ENCODE peak calls at places on chromosome 4, in eight cellular contexts. B, P, N, X, S, W, F and Q are unnamed samples. For H3K4me1, the result is how much of the 10 kb centered on the place peaks cover.

GRCh38 chr4:5717449-5718158 is 6.6 kb downstream of the EVC start:
- DNase-seq in B (no peak), W (no peak), P (no peak), S (no peak), F (peak), X (no peak), N (no peak), Q (no peak)

GRCh38 chr4:8573266-8573665 is 6.9 kb upstream of the GPR78 start:
- DNase-seq in B (no peak), X (no peak), S (no peak), W (no peak), P (no peak), F (no peak), N (no peak), Q (no peak)

GRCh38 chr4:11367371-11367770 is 61.3 kb downstream of the HS3ST1 start:
- DNase-seq in X (peak), S (peak), P (no peak), W (no peak), B (no peak), N (peak), F (no peak), Q (no peak)

GRCh38 chr4:136927172-136927571 is 605.1 kb downstream of the PCDH18 start:
- DNase-seq in B (no peak), F (no peak), W (no peak), S (no peak), P (no peak), X (no peak), N (no peak), Q (no peak)

GRCh38 chr4:105058177-105058812 is 88.4 kb upstream of the TET2 start:
- DNase-seq in B (peak), N (no peak), S (no peak), X (no peak), P (no peak), F (no peak), W (no peak), Q (no peak)

GRCh38 chr4:76016383-76016782 is 6.9 kb downstream of the CXCL10 start:
- DNase-seq in F (no peak), N (no peak), W (peak), S (no peak), B (peak), P (no peak), X (no peak), Q (no peak)

GRCh38 chr4:130600706-130601105 is 1504.8 kb downstream of the C4orf33 start:
- DNase-seq in F (no peak), W (no peak), P (no peak), B (no peak), N (no peak), S (no peak), X (no peak), Q (no peak)

GRCh38 chr4:14827111-14827510 is 175.2 kb upstream of the CPEB2 start:
- DNase-seq in P (no peak), N (no peak), S (no peak), F (no peak), B (no peak), X (no peak), W (no peak), Q (no peak)

GRCh38 chr4:15893967-15894366 is 44.6 kb downstream of the FGFBP1 start:
- DNase-seq in N (no peak), F (no peak), W (no peak), P (no peak), X (no peak), S (peak), B (no peak), Q (peak)

GRCh38 chr4:154073107-154073817 is 284.4 kb upstream of the SFRP2 start:
- DNase-seq in S (no peak), W (no peak), P (no peak), N (no peak), X (no peak), F (no peak), B (no peak), Q (no peak)

GRCh38 chr4:184471872-184472539 is 2.3 kb downstream of the IRF2 start:
- DNase-seq in W (no peak), F (no peak), B (no peak), S (peak), P (no peak), X (peak), N (no peak), Q (no peak)

GRCh38 chr4:25144870-25145481 is 15.3 kb downstream of the SEPSECS start:
- DNase-seq in W (peak), S (no peak), F (no peak), N (no peak), X (no peak), P (no peak), B (no peak), Q (no peak)

GRCh38 chr4:142900622-142901021 is 54.5 kb upstream of the INPP4B start:
- DNase-seq in P (no peak), N (no peak), S (no peak), B (no peak), W (no peak), F (no peak), X (no peak), Q (no peak)

GRCh38 chr4:4488405-4489404 is 53.1 kb downstream of the STX18 start:
- DNase-seq in B (peak), F (peak), N (peak), P (no peak), X (peak), S (peak), W (peak), Q (peak)

GRCh38 chr4:182074139-182074538 is 169.1 kb upstream of the TENM3 start:
- DNase-seq in W (no peak), N (no peak), S (no peak), F (no peak), P (no peak), X (no peak), B (no peak), Q (no peak)

GRCh38 chr4:1594871-1595788 is 89.0 kb downstream of the FAM53A start:
- DNase-seq in W (no peak), X (no peak), N (no peak), S (no peak), B (no peak), F (no peak), P (no peak), Q (no peak)

GRCh38 chr4:1598206-1598605 is 85.9 kb downstream of the FAM53A start:
- DNase-seq in P (no peak), X (no peak), S (no peak), W (no peak), N (no peak), F (no peak), B (no peak), Q (no peak)

GRCh38 chr4:1595789-1596325 is 88.3 kb downstream of the FAM53A start:
- DNase-seq in F (no peak), P (no peak), B (no peak), X (no peak), N (no peak), S (no peak), W (no peak), Q (no peak)

GRCh38 chr4:1597021-1597931 is 86.8 kb downstream of the FAM53A start:
- DNase-seq in P (no peak), N (no peak), W (no peak), F (no peak), S (no peak), B (no peak), X (no peak), Q (no peak)

GRCh38 chr4:1596393-1596792 is 87.7 kb downstream of the FAM53A start:
- DNase-seq in S (no peak), N (no peak), F (no peak), B (no peak), P (no peak), W (peak), X (no peak), Q (no peak)
- H3K4me1 ChIP-seq in S (under half), N (under half), F (under half), B (under half), P (under half), W (under half), X (under half), Q (under half)

DNA sequence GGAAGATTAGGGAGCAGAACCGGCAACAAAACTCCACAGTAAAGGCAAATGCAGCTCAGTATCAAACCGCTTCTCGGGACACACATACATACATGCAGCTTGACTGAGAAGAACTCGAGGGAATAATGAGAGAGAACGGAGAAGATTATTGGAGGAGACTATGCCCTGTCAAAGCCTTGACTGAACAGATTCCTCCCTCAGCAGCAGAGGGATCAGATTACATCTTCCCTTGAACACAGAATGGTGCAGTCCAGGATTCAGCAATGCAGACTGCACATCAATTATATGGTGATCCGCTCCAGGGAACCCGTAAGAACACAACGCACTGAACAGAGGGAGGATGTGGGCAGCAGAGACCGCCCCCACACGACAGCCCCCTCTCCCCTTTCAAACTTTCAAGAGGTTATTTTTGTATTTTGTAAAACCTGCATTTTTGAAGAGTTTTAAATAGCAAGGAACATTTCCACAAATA is 183.2 kb downstream of the FBXW7 start:
- DNase-seq in F (peak), X (peak), N (peak), P (no peak), B (peak), W (peak), S (peak), Q (no peak)
- TF ChIP-seq POLR2AphosphoS5 in F (no peak), X (peak), N (no peak), P (peak), B (no peak), W (no peak), S (peak), Q (no peak)

DNA sequence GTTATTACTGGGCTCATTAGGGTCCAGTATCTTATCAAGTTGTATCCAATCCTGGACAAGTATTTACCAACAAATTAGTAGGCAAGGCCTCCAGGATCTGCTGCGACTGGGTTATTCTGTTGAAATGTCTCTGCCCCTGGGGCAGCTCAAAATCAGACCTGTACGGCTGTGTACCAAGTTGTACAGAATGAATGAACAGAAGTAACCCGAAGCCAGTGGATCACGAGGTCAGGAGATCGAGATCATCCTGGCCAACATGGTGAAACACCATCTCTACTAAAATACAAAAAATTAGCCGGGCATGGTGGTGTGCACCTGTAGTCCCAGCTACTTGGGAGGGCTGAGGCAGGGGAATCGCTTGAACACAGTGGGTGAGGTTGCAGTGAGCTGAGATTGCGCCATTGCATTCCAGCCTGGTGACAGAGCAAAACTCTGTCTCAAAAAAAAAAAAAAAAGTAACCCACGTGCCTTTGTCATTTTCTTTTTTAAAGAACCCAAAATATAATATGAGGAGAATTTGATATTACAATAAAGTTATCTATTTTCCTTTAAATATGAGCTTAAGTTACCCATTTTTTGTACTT is 127.3 kb downstream of the CBR4 start:
- DNase-seq in W (no peak), N (no peak), P (no peak), B (no peak), X (no peak), F (peak), S (peak), Q (no peak)
- H3K4me1 ChIP-seq in W (under half), N (under half), P (under half), B (under half), X (under half), F (under half), S (under half), Q (under half)

DNA sequence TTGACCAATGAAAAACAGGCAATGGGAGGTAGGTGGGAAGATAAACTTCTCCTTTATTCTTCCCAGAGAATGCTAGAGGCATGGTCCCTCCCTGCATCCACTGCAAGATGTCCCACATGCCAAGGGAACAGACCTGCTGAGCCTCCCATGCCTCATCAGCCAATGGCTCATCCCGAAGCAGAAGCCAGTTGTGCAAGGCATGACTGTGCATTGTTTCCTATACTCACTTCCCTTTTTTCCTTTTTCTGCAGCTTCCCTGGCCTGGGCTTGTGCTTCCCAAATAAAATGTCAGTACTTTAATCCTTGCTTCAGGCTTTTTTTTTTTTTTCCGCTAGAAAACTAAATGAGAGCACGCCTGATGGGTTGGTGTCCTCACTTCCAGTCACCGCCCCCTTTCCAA is 239.1 kb upstream of the JADE1 start:
- DNase-seq in B (no peak), S (peak), P (no peak), N (no peak), W (no peak), X (no peak), F (no peak), Q (no peak)
- TF ChIP-seq POLR2AphosphoS5 in B (no peak), S (peak), P (no peak), N (peak), W (no peak), X (no peak), F (no peak), Q (no peak)

GRCh38 chr4:13481569-13481968 is 2.6 kb downstream of the RAB28 start:
- DNase-seq in P (no peak), X (no peak), F (no peak), N (no peak), W (no peak), B (no peak), S (no peak), Q (no peak)

GRCh38 chr4:13476915-13477314 is 7.2 kb downstream of the RAB28 start:
- DNase-seq in W (no peak), N (no peak), B (no peak), P (no peak), X (no peak), F (no peak), S (no peak), Q (no peak)

GRCh38 chr4:13476152-13476551 is 8.0 kb downstream of the RAB28 start:
- DNase-seq in N (no peak), F (no peak), W (no peak), B (no peak), P (no peak), X (no peak), S (no peak), Q (no peak)

GRCh38 chr4:13483142-13484044 is 747 bp downstream of the RAB28 start:
- DNase-seq in B (no peak), P (no peak), X (peak), N (peak), S (peak), F (peak), W (peak), Q (no peak)

DNA sequence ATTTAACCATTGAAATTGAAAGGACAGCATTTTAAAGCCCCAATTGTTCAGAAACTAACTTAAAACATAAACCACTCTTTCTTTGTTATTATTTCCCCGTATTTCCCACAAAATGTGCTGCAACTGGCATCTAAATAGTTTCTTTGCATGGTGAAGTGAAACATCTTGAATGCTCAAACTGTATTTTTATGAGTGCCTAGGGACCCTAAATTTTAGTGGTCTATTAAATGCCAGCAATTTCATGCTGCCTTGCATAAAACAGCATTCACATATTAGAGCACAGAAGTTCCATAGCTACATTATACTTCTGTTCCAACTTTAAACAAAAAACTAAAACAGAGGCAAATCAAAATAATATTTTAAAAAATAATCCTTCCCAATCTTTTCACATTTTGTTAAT is 5.4 kb downstream of the RAB28 start:
- DNase-seq in F (no peak), B (no peak), P (no peak), W (no peak), N (no peak), X (no peak), S (no peak), Q (no peak)
- H3K4me1 ChIP-seq in F (under half), B (under half), P (under half), W (under half), N (under half), X (under half), S (under half), Q (under half)

GRCh38 chr4:139734875-139735380 is 69.3 kb downstream of the MGST2 start:
- DNase-seq in P (peak), X (peak), S (peak), W (peak), F (no peak), N (peak), B (no peak), Q (no peak)
- TF ChIP-seq POLR2AphosphoS5 in P (peak), X (peak), S (peak), W (no peak), F (no peak), N (peak), B (no peak), Q (no peak)

GRCh38 chr4:41144812-41145211 is 69.5 kb downstream of the APBB2 start:
- DNase-seq in F (peak), W (no peak), S (no peak), X (no peak), B (no peak), P (no peak), N (no peak), Q (no peak)

GRCh38 chr4:41142356-41142755 is 72.0 kb downstream of the APBB2 start:
- DNase-seq in B (no peak), N (no peak), F (no peak), S (no peak), W (no peak), P (no peak), X (no peak), Q (no peak)

GRCh38 chr4:41143721-41144379 is 70.5 kb downstream of the APBB2 start:
- DNase-seq in P (no peak), B (no peak), W (no peak), F (no peak), N (no peak), S (no peak), X (no peak), Q (no peak)

GRCh38 chr4:41141910-41142309 is 72.4 kb downstream of the APBB2 start:
- DNase-seq in P (no peak), W (no peak), B (no peak), S (no peak), X (no peak), F (no peak), N (no peak), Q (no peak)

GRCh38 chr4:41142946-41143720 is 71.2 kb downstream of the APBB2 start:
- DNase-seq in X (peak), P (no peak), W (no peak), S (peak), B (no peak), N (peak), F (no peak), Q (no peak)
- H3K4me1 ChIP-seq in X (under half), P (half or more), W (under half), S (under half), B (under half), N (under half), F (half or more), Q (under half)

GRCh38 chr4:38677466-38677865 is 13.5 kb downstream of the KLF3 start:
- DNase-seq in N (no peak), F (no peak), B (no peak), X (no peak), P (no peak), W (no peak), S (no peak), Q (no peak)

GRCh38 chr4:38674206-38675144 is 10.5 kb downstream of the KLF3 start:
- DNase-seq in W (no peak), N (no peak), X (no peak), P (no peak), F (peak), B (no peak), S (no peak), Q (no peak)

GRCh38 chr4:38676986-38677385 is 13.0 kb downstream of the KLF3 start:
- DNase-seq in F (no peak), S (no peak), P (no peak), X (no peak), N (no peak), W (no peak), B (no peak), Q (no peak)

GRCh38 chr4:38673109-38673978 is 9.3 kb downstream of the KLF3 start:
- DNase-seq in N (no peak), S (peak), B (no peak), F (peak), P (peak), X (peak), W (peak), Q (no peak)

DNA sequence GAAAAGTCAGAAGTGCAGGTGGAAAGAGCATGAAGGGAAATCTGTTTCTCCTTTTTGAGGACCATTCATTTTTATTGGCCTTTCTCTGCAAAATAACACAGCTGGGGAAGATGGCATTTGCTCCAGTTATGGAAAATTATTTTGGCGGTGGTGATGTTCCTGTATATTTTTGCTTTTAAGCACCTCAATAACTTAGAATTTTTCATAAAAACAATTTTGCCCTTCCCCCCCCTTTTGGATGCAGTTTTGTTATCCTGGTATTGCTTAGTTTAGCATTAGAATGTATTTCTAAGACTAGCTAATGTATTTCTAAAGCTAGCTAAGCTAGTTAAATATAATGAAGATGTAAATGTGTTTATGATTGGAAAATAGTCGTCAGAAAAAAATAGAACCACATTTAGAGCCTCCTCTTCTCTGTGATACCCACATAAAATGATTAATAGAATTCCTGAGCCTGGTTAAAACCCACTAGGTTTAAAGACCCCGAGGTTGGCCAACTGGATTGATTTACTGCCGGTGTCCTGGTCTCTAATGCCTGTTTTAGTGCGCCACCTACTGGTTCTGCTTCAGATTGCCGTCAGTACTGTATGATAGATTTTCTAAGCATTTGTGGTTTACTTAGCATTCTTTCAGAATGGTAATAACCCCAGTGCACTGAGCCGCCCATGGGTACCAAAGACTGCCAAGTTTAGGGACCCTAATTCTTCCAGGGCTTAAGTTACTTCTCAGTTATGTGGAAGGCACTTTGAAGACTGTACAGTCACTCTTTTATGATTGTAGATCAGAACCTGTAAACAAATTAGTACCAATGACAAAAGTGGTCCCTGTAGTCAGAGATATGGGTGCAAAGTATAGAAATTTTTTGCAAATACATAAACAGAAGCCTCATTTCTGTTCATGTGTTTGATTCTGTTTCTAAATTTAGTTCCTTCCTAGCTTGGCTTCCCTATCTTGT is 11.4 kb downstream of the KLF3 start:
- DNase-seq in P (peak), S (peak), F (peak), W (peak), B (no peak), N (peak), X (peak), Q (peak)
- TF ChIP-seq POLR2AphosphoS5 in P (no peak), S (no peak), F (no peak), W (no peak), B (no peak), N (no peak), X (peak), Q (no peak)